ENCODE peak calls at places on chromosomes 4 and X, in five cellular contexts. One of them, this sample, is unnamed.

GRCh38 chr4:145481942-145482208 is 222 bp downstream of the SMAD1 start:
- DNase-seq in ovary: no peak
- DNase-seq in cardiac fibroblast: no peak
- DNase-seq in GM20000: no peak
- DNase-seq in psoas muscle: no peak
- DNase-seq in this sample: no peak

GRCh38 chrX:43317378-43317777 is 338.7 kb upstream of the MAOA start:
- DNase-seq in ovary: no peak
- DNase-seq in cardiac fibroblast: no peak
- DNase-seq in GM20000: no peak
- DNase-seq in psoas muscle: no peak
- DNase-seq in this sample: no peak

GRCh38 chrX:77431227-77431626 is 16.0 kb upstream of the FGF16 start:
- DNase-seq in ovary: no peak
- DNase-seq in cardiac fibroblast: peak; percentile 67
- DNase-seq in GM20000: no peak
- DNase-seq in psoas muscle: peak; percentile 26
- DNase-seq in this sample: no peak

GRCh38 chr4:94472056-94472826 is 20.5 kb downstream of the PDLIM5 start:
- DNase-seq in ovary: no peak
- DNase-seq in cardiac fibroblast: peak; percentile 85
- DNase-seq in GM20000: no peak
- DNase-seq in psoas muscle: no peak
- DNase-seq in this sample: no peak

GRCh38 chr4:10066704-10067651 is 45.7 kb upstream of the SLC2A9 start:
- DNase-seq in ovary: no peak
- DNase-seq in cardiac fibroblast: no peak
- DNase-seq in GM20000: no peak
- DNase-seq in psoas muscle: no peak
- DNase-seq in this sample: no peak

GRCh38 chrX:140775211-140775610 is 65.7 kb downstream of the LINC00632 start:
- DNase-seq in ovary: no peak
- DNase-seq in cardiac fibroblast: peak; percentile 36
- DNase-seq in GM20000: no peak
- DNase-seq in psoas muscle: no peak
- DNase-seq in this sample: no peak

GRCh38 chr4:106584590-106584989 is 216.0 kb upstream of the GIMD1 start:
- DNase-seq in ovary: no peak
- DNase-seq in cardiac fibroblast: no peak
- DNase-seq in GM20000: no peak
- DNase-seq in psoas muscle: no peak
- DNase-seq in this sample: no peak

GRCh38 chrX:121802881-121803412 is 755.5 kb downstream of the GLUD2 start:
- DNase-seq in ovary: no peak
- DNase-seq in cardiac fibroblast: no peak
- DNase-seq in GM20000: no peak
- DNase-seq in psoas muscle: no peak
- DNase-seq in this sample: no peak

GRCh38 chr4:3407171-3407771 is 34.5 kb upstream of the HGFAC start:
- DNase-seq in ovary: peak; percentile 18
- DNase-seq in cardiac fibroblast: no peak
- DNase-seq in GM20000: no peak
- DNase-seq in psoas muscle: no peak
- DNase-seq in this sample: no peak

GRCh38 chr4:150235795-150236385 is 157.6 kb downstream of the DCLK2 start:
- DNase-seq in ovary: no peak
- DNase-seq in cardiac fibroblast: peak; percentile 59
- DNase-seq in GM20000: no peak
- DNase-seq in psoas muscle: no peak
- DNase-seq in this sample: no peak

GRCh38 chrX:136065044-136065671 is 79.9 kb downstream of the SLC9A6 start:
- DNase-seq in ovary: no peak
- DNase-seq in cardiac fibroblast: peak; percentile 64
- DNase-seq in GM20000: no peak
- DNase-seq in psoas muscle: peak; percentile 20
- DNase-seq in this sample: no peak

GRCh38 chr4:2812985-2813384 is 20.1 kb downstream of the SH3BP2 start:
- DNase-seq in ovary: no peak
- DNase-seq in cardiac fibroblast: no peak
- DNase-seq in GM20000: no peak
- DNase-seq in psoas muscle: no peak
- DNase-seq in this sample: no peak

GRCh38 chr4:108920688-108921087 is 157.8 kb upstream of the ETNPPL start:
- DNase-seq in ovary: no peak
- DNase-seq in cardiac fibroblast: no peak
- DNase-seq in GM20000: no peak
- DNase-seq in psoas muscle: no peak
- DNase-seq in this sample: no peak

GRCh38 chr4:27474691-27475090 is 614.0 kb downstream of the STIM2 start:
- DNase-seq in ovary: no peak
- DNase-seq in cardiac fibroblast: no peak
- DNase-seq in GM20000: no peak
- DNase-seq in psoas muscle: no peak
- DNase-seq in this sample: no peak

GRCh38 chr4:41157009-41157408 is 57.3 kb downstream of the APBB2 start:
- DNase-seq in ovary: no peak
- DNase-seq in cardiac fibroblast: no peak
- DNase-seq in GM20000: no peak
- DNase-seq in psoas muscle: no peak
- DNase-seq in this sample: no peak

GRCh38 chr4:121278811-121279368 is 101.9 kb downstream of the QRFPR start:
- DNase-seq in ovary: no peak
- DNase-seq in cardiac fibroblast: peak; percentile 67
- DNase-seq in GM20000: peak; percentile 49
- DNase-seq in psoas muscle: no peak
- DNase-seq in this sample: no peak

GRCh38 chr4:59094505-59094904 is 1984.3 kb upstream of the IGFBP7 start:
- DNase-seq in ovary: no peak
- DNase-seq in cardiac fibroblast: no peak
- DNase-seq in GM20000: no peak
- DNase-seq in psoas muscle: no peak
- DNase-seq in this sample: no peak
- TF ChIP-seq CTCF in ovary: no peak
- TF ChIP-seq CTCF in cardiac fibroblast: no peak
- TF ChIP-seq CTCF in GM20000: no peak
- TF ChIP-seq CTCF in psoas muscle: no peak
- TF ChIP-seq CTCF in this sample: no peak

GRCh38 chr4:35986537-35986936 is 257.8 kb downstream of the ARAP2 start:
- DNase-seq in ovary: no peak
- DNase-seq in cardiac fibroblast: no peak
- DNase-seq in GM20000: no peak
- DNase-seq in psoas muscle: no peak
- DNase-seq in this sample: no peak
- TF ChIP-seq CTCF in ovary: no peak
- TF ChIP-seq CTCF in cardiac fibroblast: no peak
- TF ChIP-seq CTCF in GM20000: no peak
- TF ChIP-seq CTCF in psoas muscle: no peak
- TF ChIP-seq CTCF in this sample: no peak

DNA sequence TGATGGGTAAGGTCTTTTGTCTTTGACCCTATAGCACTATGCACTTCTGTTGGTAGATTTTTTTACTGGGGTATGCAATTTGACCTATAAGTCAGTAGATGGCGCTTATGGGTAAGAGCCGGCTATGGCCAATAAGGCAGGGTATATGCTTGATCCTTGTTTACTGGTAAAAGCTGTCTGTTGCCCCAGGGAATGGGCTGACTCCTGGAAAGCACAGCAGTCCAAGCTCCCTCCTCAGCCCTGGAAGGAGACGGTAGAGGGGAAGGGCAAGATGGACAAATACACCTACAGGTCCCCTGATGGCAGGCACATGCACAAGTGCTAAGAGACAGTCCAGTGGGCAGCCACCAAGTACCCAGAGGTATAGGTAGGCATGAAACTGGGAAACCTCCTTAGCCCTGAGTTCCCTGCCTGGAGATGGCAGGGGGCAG is 63.7 kb downstream of the ADAMTS3 start:
- DNase-seq in ovary: peak; percentile 19
- DNase-seq in cardiac fibroblast: peak; percentile 83
- DNase-seq in GM20000: peak; percentile 29
- DNase-seq in psoas muscle: no peak
- DNase-seq in this sample: no peak
- TF ChIP-seq CTCF in ovary: peak; percentile 19
- TF ChIP-seq CTCF in cardiac fibroblast: peak; percentile 85
- TF ChIP-seq CTCF in GM20000: no peak
- TF ChIP-seq CTCF in psoas muscle: peak; percentile 43
- TF ChIP-seq CTCF in this sample: no peak

DNA sequence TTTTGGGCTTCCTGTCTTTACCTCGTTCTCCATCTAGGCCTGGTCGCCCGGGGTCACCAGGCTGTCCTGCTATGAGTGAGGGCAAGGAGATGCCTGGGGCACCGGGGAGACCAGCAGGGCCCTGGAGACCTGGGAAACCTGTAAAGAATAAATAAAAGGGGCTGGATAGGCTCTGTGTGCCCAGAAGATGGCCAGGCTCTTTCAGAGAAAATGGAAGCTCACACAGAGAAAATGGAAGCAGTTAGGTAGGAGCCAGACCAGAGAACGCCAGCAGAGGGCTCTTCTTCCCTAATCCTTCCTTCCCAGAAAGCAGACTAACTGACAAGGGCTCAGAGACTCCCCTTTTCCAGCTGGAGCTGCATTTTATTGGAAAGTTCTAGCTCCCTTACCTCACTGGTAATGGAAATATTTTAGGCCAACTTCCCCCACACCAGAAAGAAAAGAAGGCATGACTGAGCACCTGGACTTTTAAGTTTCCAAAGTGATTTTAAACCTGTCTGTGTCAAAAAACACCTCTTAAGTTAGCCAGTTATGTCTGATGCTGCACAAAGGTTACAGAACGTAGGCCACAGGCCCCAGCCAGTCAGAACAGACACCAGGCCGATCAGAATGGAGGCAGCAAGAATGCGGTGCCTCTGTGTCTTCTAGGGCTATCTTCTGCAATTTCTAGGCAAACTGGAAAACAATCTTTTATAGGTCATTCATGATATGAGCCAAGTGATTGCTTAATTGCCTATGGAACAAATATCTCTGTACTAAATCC is 74.0 kb downstream of the ATG4A start:
- DNase-seq in ovary: no peak
- DNase-seq in cardiac fibroblast: peak; percentile 70
- DNase-seq in GM20000: no peak
- DNase-seq in psoas muscle: no peak
- DNase-seq in this sample: no peak
- TF ChIP-seq CTCF in ovary: no peak
- TF ChIP-seq CTCF in cardiac fibroblast: peak; percentile 57
- TF ChIP-seq CTCF in GM20000: no peak
- TF ChIP-seq CTCF in psoas muscle: no peak
- TF ChIP-seq CTCF in this sample: no peak

GRCh38 chr4:68951078-68951805 is at the start of gene UGT2A3:
- DNase-seq in ovary: no peak
- DNase-seq in cardiac fibroblast: no peak
- DNase-seq in GM20000: no peak
- DNase-seq in psoas muscle: no peak
- DNase-seq in this sample: no peak
- TF ChIP-seq CTCF in ovary: no peak
- TF ChIP-seq CTCF in cardiac fibroblast: no peak
- TF ChIP-seq CTCF in GM20000: no peak
- TF ChIP-seq CTCF in psoas muscle: no peak
- TF ChIP-seq CTCF in this sample: no peak

GRCh38 chr4:16290681-16291420 is 64.6 kb upstream of the TAPT1 start:
- DNase-seq in ovary: no peak
- DNase-seq in cardiac fibroblast: no peak
- DNase-seq in GM20000: no peak
- DNase-seq in psoas muscle: no peak
- DNase-seq in this sample: no peak
- TF ChIP-seq CTCF in ovary: no peak
- TF ChIP-seq CTCF in cardiac fibroblast: no peak
- TF ChIP-seq CTCF in GM20000: no peak
- TF ChIP-seq CTCF in psoas muscle: no peak
- TF ChIP-seq CTCF in this sample: no peak

GRCh38 chrX:130025256-130025655 is 42.8 kb downstream of the BCORL1 start:
- DNase-seq in ovary: no peak
- DNase-seq in cardiac fibroblast: no peak
- DNase-seq in GM20000: no peak
- DNase-seq in psoas muscle: no peak
- DNase-seq in this sample: no peak
- TF ChIP-seq CTCF in ovary: no peak
- TF ChIP-seq CTCF in cardiac fibroblast: no peak
- TF ChIP-seq CTCF in GM20000: no peak
- TF ChIP-seq CTCF in psoas muscle: no peak
- TF ChIP-seq CTCF in this sample: no peak

DNA sequence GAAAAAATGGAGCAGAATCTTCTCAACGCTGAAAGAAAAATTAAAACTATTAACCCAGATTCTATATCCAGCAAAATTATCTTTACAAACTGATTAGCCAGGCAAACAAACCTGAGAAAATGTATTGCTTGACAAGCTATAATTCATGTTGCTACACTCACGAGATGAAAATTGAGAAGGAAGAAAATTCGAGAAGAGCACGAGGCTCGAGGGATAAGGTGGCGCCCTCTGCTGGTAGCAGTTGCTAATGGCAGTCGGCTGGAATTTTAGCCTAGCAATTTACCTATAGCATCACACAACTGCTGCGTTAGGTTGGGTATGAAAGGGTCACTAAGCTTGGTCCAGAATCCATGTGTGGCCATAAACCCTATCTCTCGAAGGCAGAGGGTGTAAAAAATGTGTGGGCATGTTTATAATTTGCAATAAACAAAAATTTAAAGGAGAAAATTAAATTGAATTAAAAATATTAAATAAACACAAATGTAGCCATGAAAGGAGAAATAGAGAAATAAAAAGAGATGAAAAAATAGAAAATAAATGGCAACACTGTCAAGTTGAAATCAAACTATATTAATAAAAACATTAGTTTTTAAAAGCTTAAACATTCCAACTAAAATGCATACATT is 126.6 kb downstream of the PPP4R3C start:
- DNase-seq in ovary: no peak
- DNase-seq in cardiac fibroblast: peak; percentile 20
- DNase-seq in GM20000: peak; percentile 3
- DNase-seq in psoas muscle: no peak
- DNase-seq in this sample: no peak
- TF ChIP-seq CTCF in ovary: no peak
- TF ChIP-seq CTCF in cardiac fibroblast: peak; percentile 67
- TF ChIP-seq CTCF in GM20000: peak; percentile 45
- TF ChIP-seq CTCF in psoas muscle: peak; percentile 55
- TF ChIP-seq CTCF in this sample: no peak

This sample was measured in omental fat pad.